ENCODE peak calls at places on chromosomes 7 and 10, in seven cellular contexts. K, T, H, Q, P, O and E are unnamed samples.
A peak's percentile ranks its signal among the peaks of the same experiment; 100 is the strongest.

GRCh38 chr10:2933041-2933440 is 134.3 kb upstream of the PFKP start:
- DNase-seq in K (no peak), T (no peak), H (no peak), Q (no peak), P (no peak), O (no peak), E (no peak)

GRCh38 chr10:3432089-3432488 is 259.5 kb upstream of the PITRM1 start:
- DNase-seq in K (no peak), T (no peak), H (no peak), Q (no peak), P (no peak), O (no peak), E (no peak)

GRCh38 chr7:107580716-107581383 is 804 bp downstream of the BCAP29 start:
- DNase-seq in K (no peak), T (no peak), H (no peak), Q (no peak), P (no peak), O (no peak), E (no peak)

GRCh38 chr10:29659770-29660097 is 25.0 kb upstream of the SVIL start:
- DNase-seq in K (no peak), T (no peak), H (no peak), Q (no peak), P (no peak), O (no peak), E (no peak)

GRCh38 chr10:33252794-33253203 is 81.7 kb downstream of the NRP1 start:
- DNase-seq in K (no peak), T (no peak), H (no peak), Q (no peak), P (no peak), O (no peak), E (no peak)

GRCh38 chr7:22663319-22663718 is 63.7 kb upstream of the IL6 start:
- DNase-seq in K (no peak), T (no peak), H (no peak), Q (no peak), P (no peak), O (no peak), E (no peak)

GRCh38 chr7:149883452-149883861 is 9.7 kb downstream of the ATP6V0E2 start:
- DNase-seq in K (no peak), T (peak; percentile 67), H (peak; percentile 57), Q (no peak), P (no peak), O (no peak), E (peak; percentile 83)

GRCh38 chr10:75230600-75231038 is 5.1 kb downstream of the COMTD1 start:
- DNase-seq in K (peak; percentile 92), T (peak; percentile 82), H (peak; percentile 59), Q (peak; percentile 10), P (peak; percentile 87), O (peak; percentile 94), E (peak; percentile 79)

GRCh38 chr10:60282771-60283353 is 106.8 kb downstream of the ANK3 start:
- DNase-seq in K (no peak), T (no peak), H (no peak), Q (no peak), P (no peak), O (no peak), E (no peak)

GRCh38 chr7:154482863-154483262 is 430.7 kb downstream of the DPP6 start:
- DNase-seq in K (no peak), T (no peak), H (no peak), Q (no peak), P (no peak), O (no peak), E (no peak)